ENCODE peak calls at places on chromosome 9, in ten cellular contexts. K, Z, W, N, M, P, A, T, H and S are unnamed samples.

GRCh38 chr9:8287501-8287900 is 487.9 kb upstream of the DMAC1 start:
- DNase-seq in Z (no peak), N (no peak), A (no peak), P (no peak), K (no peak), H (no peak), M (no peak), T (no peak), W (peak; percentile 31), S (no peak)

GRCh38 chr9:8020161-8020560 is 220.6 kb upstream of the DMAC1 start:
- DNase-seq in N (no peak), K (no peak), M (no peak), A (no peak), W (no peak), Z (no peak), H (no peak), P (no peak), T (no peak), S (no peak)

GRCh38 chr9:35177520-35177919 is 15.7 kb downstream of the UNC13B start:
- DNase-seq in A (no peak), H (no peak), N (no peak), T (no peak), Z (no peak), P (no peak), W (no peak), M (no peak), K (no peak), S (no peak)

GRCh38 chr9:91426123-91426745 is 2.6 kb upstream of the NFIL3 start:
- DNase-seq in K (no peak), M (no peak), A (no peak), T (no peak), H (no peak), N (no peak), W (no peak), Z (no peak), P (no peak), S (no peak)

GRCh38 chr9:83675466-83675865 is 32.3 kb downstream of the UBQLN1 start:
- DNase-seq in A (no peak), W (no peak), Z (no peak), P (no peak), K (no peak), N (no peak), H (no peak), T (no peak), M (no peak), S (no peak)

GRCh38 chr9:129380961-129381401 is 202.9 kb upstream of the IER5L start:
- DNase-seq in M (peak; percentile 54), N (peak; percentile 55), H (no peak), K (no peak), P (no peak), A (no peak), T (no peak), Z (no peak), W (no peak), S (no peak)

GRCh38 chr9:133055788-133056420 is 5.9 kb upstream of the CEL start:
- DNase-seq in N (peak; percentile 53), Z (no peak), P (no peak), W (no peak), H (no peak), A (no peak), M (peak; percentile 37), K (no peak), T (no peak), S (no peak)

GRCh38 chr9:755454-756381 is 85.8 kb upstream of the DMRT1 start:
- DNase-seq in H (no peak), W (no peak), K (no peak), P (no peak), Z (no peak), N (no peak), M (no peak), A (no peak), T (no peak), S (no peak)

GRCh38 chr9:137975527-137975913 is 97.9 kb downstream of the CACNA1B start:
- DNase-seq in T (peak; percentile 38), K (no peak), A (no peak), N (no peak), Z (no peak), M (no peak), W (no peak), H (no peak), P (no peak), S (no peak)

GRCh38 chr9:137820161-137820855 is 57.3 kb upstream of the CACNA1B start:
- DNase-seq in K (no peak), A (no peak), Z (peak; percentile 47), N (no peak), P (peak; percentile 60), H (no peak), T (peak; percentile 23), W (no peak), M (no peak), S (no peak)

GRCh38 chr9:133094842-133095393 is 26.1 kb downstream of the RALGDS start:
- DNase-seq in W (no peak), P (no peak), M (no peak), H (no peak), K (no peak), T (no peak), A (no peak), N (peak; percentile 5), Z (no peak), S (no peak)

GRCh38 chr9:94270009-94270408 is 10.9 kb downstream of the ZNF169 start:
- DNase-seq in K (no peak), T (no peak), H (no peak), W (no peak), M (no peak), A (no peak), P (no peak), N (no peak), Z (no peak), S (no peak)

GRCh38 chr9:69322256-69322655 is 2.8 kb upstream of the ENTREP1 start:
- DNase-seq in N (no peak), T (no peak), A (no peak), K (no peak), Z (no peak), H (no peak), P (no peak), W (no peak), M (no peak), S (no peak)

GRCh38 chr9:69324549-69325401 is at the start of gene ENTREP1:
- DNase-seq in W (peak; percentile 67), Z (peak; percentile 80), M (peak; percentile 92), P (peak; percentile 24), T (peak; percentile 92), A (no peak), N (peak; percentile 92), K (peak; percentile 67), H (peak; percentile 78), S (peak; percentile 64)

GRCh38 chr9:69323886-69324285 is 1.1 kb upstream of the ENTREP1 start:
- DNase-seq in N (no peak), M (no peak), H (no peak), Z (no peak), W (no peak), A (no peak), P (no peak), T (no peak), K (no peak), S (no peak)

GRCh38 chr9:69326261-69326660 is 1.2 kb downstream of the ENTREP1 start:
- DNase-seq in K (no peak), P (peak; percentile 10), T (no peak), N (no peak), H (no peak), M (no peak), A (no peak), W (no peak), Z (no peak), S (peak; percentile 33)

DNA sequence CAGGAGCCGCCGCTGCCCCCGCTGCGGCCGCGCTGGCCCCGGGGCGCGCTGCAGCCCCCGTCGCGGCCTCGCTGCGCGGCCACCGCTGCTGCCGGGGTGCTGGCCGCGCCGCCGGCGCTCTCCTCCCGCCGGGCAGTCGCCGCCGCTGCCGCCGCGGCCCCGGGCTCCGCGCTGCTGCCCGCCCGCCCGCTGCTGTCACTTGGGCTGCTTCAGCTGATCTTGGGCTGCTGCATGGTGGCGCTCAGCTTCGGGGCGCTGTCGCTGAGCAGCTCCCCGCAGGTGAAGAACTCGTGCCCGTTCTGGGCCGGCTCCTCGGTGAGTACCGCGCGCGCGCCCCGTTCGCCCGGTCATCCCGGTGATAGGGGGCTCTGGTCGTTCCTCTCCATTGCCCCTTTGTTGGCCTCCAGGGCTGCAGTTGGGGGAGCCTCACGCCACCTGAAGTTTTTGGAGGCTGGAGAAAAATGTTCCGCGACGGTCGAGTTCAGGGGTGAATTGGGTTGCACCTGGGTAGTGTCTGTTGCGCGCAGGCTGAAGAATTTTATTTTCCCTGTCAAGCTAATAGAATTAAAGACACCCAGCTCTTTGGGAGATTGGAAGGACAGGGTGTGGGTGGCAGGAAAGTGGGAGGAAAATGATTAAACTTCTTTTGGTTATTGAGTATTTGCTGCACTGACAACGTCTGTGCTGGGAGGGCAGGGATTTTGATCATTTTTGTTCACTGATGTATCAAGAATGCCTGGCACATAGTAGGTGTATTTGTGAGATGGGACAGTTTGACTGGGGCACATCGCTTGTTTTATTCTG is 596 bp downstream of the ENTREP1 start:
- DNase-seq in A (no peak), Z (no peak), N (peak; percentile 82), P (peak; percentile 10), T (peak; percentile 71), H (peak; percentile 37), W (peak; percentile 20), M (peak; percentile 79), K (peak; percentile 19), S (peak; percentile 22)
- H3K4me3 ChIP-seq in A (no peak overlapping the region), Z (peak overlapping the region; percentile 66), N (peak overlapping the region; percentile 26), P (peak overlapping the region; percentile 60), T (peak overlapping the region; percentile 62), H (peak overlapping the region; percentile 35), W (peak overlapping the region; percentile 36), M (peak overlapping the region; percentile 44), K (peak overlapping the region; percentile 83), S (peak overlapping the region; percentile 56)

DNA sequence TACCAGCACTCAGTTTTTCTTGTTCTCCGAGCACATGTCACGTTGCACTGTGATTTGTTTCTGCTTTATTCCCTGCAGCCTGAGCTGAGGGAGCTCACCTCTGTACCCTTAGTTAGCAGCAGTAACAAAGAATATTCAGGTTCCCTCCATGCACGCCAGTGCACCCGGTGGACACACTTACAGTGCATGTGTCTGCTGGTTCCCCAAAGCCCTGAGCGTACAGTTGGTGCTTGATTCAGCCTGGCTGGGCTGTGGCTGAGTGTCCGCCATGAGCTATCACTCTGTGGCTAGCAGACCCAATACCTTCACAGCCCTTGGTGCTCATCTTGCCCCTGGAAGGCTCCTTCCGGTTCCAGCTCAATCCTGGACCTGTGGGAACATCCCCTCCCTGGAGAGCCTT is 93.5 kb downstream of the MVB12B start:
- DNase-seq in M (no peak), N (peak; percentile 63), H (no peak), A (no peak), Z (no peak), P (no peak), K (no peak), T (no peak), W (no peak), S (no peak)
- H3K27ac ChIP-seq in M (no peak overlapping the region), N (peak overlapping the region; percentile 49), H (no peak overlapping the region), A (no peak overlapping the region), Z (no peak overlapping the region), P (no peak overlapping the region), K (peak overlapping the region; percentile 53), T (no peak overlapping the region), W (no peak overlapping the region), S (no peak overlapping the region)

GRCh38 chr9:130938652-130939404 is at the start of gene FIBCD1:
- DNase-seq in P (no peak), Z (no peak), T (no peak), A (no peak), N (no peak), K (no peak), M (peak; percentile 73), W (peak; percentile 71), H (no peak), S (no peak)
- TF ChIP-seq CTCF in P (no peak), Z (no peak), T (peak; percentile 32), A (no peak), N (no peak), K (no peak), M (no peak), W (peak; percentile 27), H (no peak), S (peak; percentile 42)

GRCh38 chr9:73515216-73515615 is 363.6 kb downstream of the ANXA1 start:
- DNase-seq in Z (no peak), H (no peak), K (no peak), M (no peak), N (no peak), W (no peak), A (no peak), P (no peak), T (no peak), S (no peak)
- H3K4me3 ChIP-seq in Z (no peak overlapping the region), H (no peak overlapping the region), K (no peak overlapping the region), M (no peak overlapping the region), N (no peak overlapping the region), W (no peak overlapping the region), A (no peak overlapping the region), P (no peak overlapping the region), T (no peak overlapping the region), S (no peak overlapping the region)